ENCODE peak calls at places on chromosomes 6 and 20, in eight cellular contexts. One of them, this sample, is unnamed.

GRCh38 chr6:215335-216034 is 76.8 kb upstream of the DUSP22 start:
- DNase-seq in H1: no peak
- DNase-seq in mesenchymal stem cell: no peak
- DNase-seq in PC-3: peak; percentile 89
- DNase-seq in psoas muscle: no peak
- DNase-seq in GM23248: peak; percentile 53
- DNase-seq in IMR-90: peak; percentile 39
- DNase-seq in pancreas: no peak
- DNase-seq in this sample: peak; percentile 39

GRCh38 chr6:19664878-19665715 is 172.1 kb upstream of the ID4 start:
- DNase-seq in H1: no peak
- DNase-seq in mesenchymal stem cell: no peak
- DNase-seq in PC-3: no peak
- DNase-seq in psoas muscle: no peak
- DNase-seq in GM23248: no peak
- DNase-seq in IMR-90: no peak
- DNase-seq in pancreas: no peak
- DNase-seq in this sample: no peak

GRCh38 chr6:38856490-38856889 is 141.4 kb downstream of the DNAH8 start:
- DNase-seq in H1: no peak
- DNase-seq in mesenchymal stem cell: no peak
- DNase-seq in PC-3: no peak
- DNase-seq in psoas muscle: no peak
- DNase-seq in GM23248: no peak
- DNase-seq in IMR-90: no peak
- DNase-seq in pancreas: no peak
- DNase-seq in this sample: no peak

GRCh38 chr6:3393796-3394195 is 63.1 kb downstream of the SLC22A23 start:
- DNase-seq in H1: no peak
- DNase-seq in mesenchymal stem cell: no peak
- DNase-seq in PC-3: no peak
- DNase-seq in psoas muscle: no peak
- DNase-seq in GM23248: no peak
- DNase-seq in IMR-90: no peak
- DNase-seq in pancreas: no peak
- DNase-seq in this sample: no peak

GRCh38 chr20:46216770-46217464 is 91.4 kb downstream of the CDH22 start:
- DNase-seq in H1: no peak
- DNase-seq in mesenchymal stem cell: no peak
- DNase-seq in PC-3: no peak
- DNase-seq in psoas muscle: peak; percentile 44
- DNase-seq in GM23248: no peak
- DNase-seq in IMR-90: no peak
- DNase-seq in pancreas: no peak
- DNase-seq in this sample: no peak

GRCh38 chr20:1286267-1287036 is 20.4 kb downstream of the SNPH start:
- DNase-seq in H1: no peak
- DNase-seq in mesenchymal stem cell: no peak
- DNase-seq in PC-3: no peak
- DNase-seq in psoas muscle: no peak
- DNase-seq in GM23248: no peak
- DNase-seq in IMR-90: no peak
- DNase-seq in pancreas: no peak
- DNase-seq in this sample: peak; percentile 55

GRCh38 chr20:33165416-33166055 is 2.4 kb upstream of the BPIFA2 start:
- DNase-seq in H1: no peak
- DNase-seq in mesenchymal stem cell: no peak
- DNase-seq in PC-3: no peak
- DNase-seq in psoas muscle: no peak
- DNase-seq in GM23248: no peak
- DNase-seq in IMR-90: no peak
- DNase-seq in pancreas: no peak
- DNase-seq in this sample: no peak

GRCh38 chr20:40687384-40688128 is 1.5 kb downstream of the MAFB start:
- DNase-seq in H1: no peak
- DNase-seq in mesenchymal stem cell: peak; percentile 46
- DNase-seq in PC-3: no peak
- DNase-seq in psoas muscle: peak; percentile 84
- DNase-seq in GM23248: peak; percentile 69
- DNase-seq in IMR-90: no peak
- DNase-seq in pancreas: peak; percentile 84
- DNase-seq in this sample: no peak

GRCh38 chr6:112595841-112596240 is 248.7 kb downstream of the RFPL4B start:
- DNase-seq in H1: no peak
- DNase-seq in mesenchymal stem cell: no peak
- DNase-seq in PC-3: no peak
- DNase-seq in psoas muscle: no peak
- DNase-seq in GM23248: peak; percentile 32
- DNase-seq in IMR-90: peak; percentile 39
- DNase-seq in pancreas: no peak
- DNase-seq in this sample: no peak

GRCh38 chr6:91575032-91575431 is 988.2 kb upstream of the MAP3K7 start:
- DNase-seq in H1: no peak
- DNase-seq in mesenchymal stem cell: peak; percentile 32
- DNase-seq in PC-3: peak; percentile 21
- DNase-seq in psoas muscle: no peak
- DNase-seq in GM23248: no peak
- DNase-seq in IMR-90: peak; percentile 15
- DNase-seq in pancreas: no peak
- DNase-seq in this sample: no peak

GRCh38 chr6:80457044-80457933 is 350.8 kb downstream of the BCKDHB start:
- DNase-seq in H1: no peak
- DNase-seq in mesenchymal stem cell: peak; percentile 94
- DNase-seq in PC-3: peak; percentile 90
- DNase-seq in psoas muscle: peak; percentile 68
- DNase-seq in GM23248: peak; percentile 99
- DNase-seq in IMR-90: peak; percentile 98
- DNase-seq in pancreas: no peak
- DNase-seq in this sample: no peak

GRCh38 chr20:2109425-2110210 is 8.0 kb downstream of the STK35 start:
- DNase-seq in H1: no peak
- DNase-seq in mesenchymal stem cell: peak; percentile 76
- DNase-seq in PC-3: no peak
- DNase-seq in psoas muscle: peak; percentile 88
- DNase-seq in GM23248: peak; percentile 47
- DNase-seq in IMR-90: no peak
- DNase-seq in pancreas: no peak
- DNase-seq in this sample: no peak

GRCh38 chr20:20450461-20451027 is 82.6 kb downstream of the INSM1 start:
- DNase-seq in H1: no peak
- DNase-seq in mesenchymal stem cell: no peak
- DNase-seq in PC-3: no peak
- DNase-seq in psoas muscle: no peak
- DNase-seq in GM23248: no peak
- DNase-seq in IMR-90: no peak
- DNase-seq in pancreas: no peak
- DNase-seq in this sample: no peak

GRCh38 chr6:160337301-160337700 is 10.9 kb upstream of the SLC22A3 start:
- DNase-seq in H1: no peak
- DNase-seq in mesenchymal stem cell: no peak
- DNase-seq in PC-3: peak; percentile 72
- DNase-seq in psoas muscle: no peak
- DNase-seq in GM23248: peak; percentile 14
- DNase-seq in IMR-90: no peak
- DNase-seq in pancreas: no peak
- DNase-seq in this sample: no peak

GRCh38 chr6:16483315-16483875 is 245.0 kb downstream of the GMPR start:
- DNase-seq in H1: no peak
- DNase-seq in mesenchymal stem cell: no peak
- DNase-seq in PC-3: no peak
- DNase-seq in psoas muscle: no peak
- DNase-seq in GM23248: no peak
- DNase-seq in IMR-90: no peak
- DNase-seq in pancreas: no peak
- DNase-seq in this sample: no peak

GRCh38 chr6:4929319-4929718 is 74.5 kb downstream of the RPP40 start:
- DNase-seq in H1: no peak
- DNase-seq in mesenchymal stem cell: peak; percentile 50
- DNase-seq in PC-3: no peak
- DNase-seq in psoas muscle: no peak
- DNase-seq in GM23248: no peak
- DNase-seq in IMR-90: no peak
- DNase-seq in pancreas: no peak
- DNase-seq in this sample: no peak

GRCh38 chr6:96716221-96716620 is 121.1 kb downstream of the GPR63 start:
- DNase-seq in H1: no peak
- DNase-seq in mesenchymal stem cell: no peak
- DNase-seq in PC-3: no peak
- DNase-seq in psoas muscle: no peak
- DNase-seq in GM23248: no peak
- DNase-seq in IMR-90: no peak
- DNase-seq in pancreas: no peak
- DNase-seq in this sample: no peak

GRCh38 chr6:85561750-85562357 is 31.8 kb downstream of the SNX14 start:
- DNase-seq in H1: no peak
- DNase-seq in mesenchymal stem cell: no peak
- DNase-seq in PC-3: peak; percentile 6
- DNase-seq in psoas muscle: no peak
- DNase-seq in GM23248: peak; percentile 80
- DNase-seq in IMR-90: peak; percentile 54
- DNase-seq in pancreas: no peak
- DNase-seq in this sample: no peak

GRCh38 chr6:168450921-168451320 is 9.9 kb downstream of the SMOC2 start:
- DNase-seq in H1: no peak
- DNase-seq in mesenchymal stem cell: no peak
- DNase-seq in PC-3: no peak
- DNase-seq in psoas muscle: no peak
- DNase-seq in GM23248: no peak
- DNase-seq in IMR-90: no peak
- DNase-seq in pancreas: no peak
- DNase-seq in this sample: no peak

GRCh38 chr6:3981917-3982316 is 97.0 kb downstream of the FAM217A start:
- DNase-seq in H1: no peak
- DNase-seq in mesenchymal stem cell: no peak
- DNase-seq in PC-3: no peak
- DNase-seq in psoas muscle: no peak
- DNase-seq in GM23248: no peak
- DNase-seq in IMR-90: no peak
- DNase-seq in pancreas: no peak
- DNase-seq in this sample: no peak

GRCh38 chr20:56299362-56299761 is 50.8 kb downstream of the MC3R start:
- DNase-seq in H1: no peak
- DNase-seq in mesenchymal stem cell: no peak
- DNase-seq in PC-3: no peak
- DNase-seq in psoas muscle: no peak
- DNase-seq in GM23248: no peak
- DNase-seq in IMR-90: no peak
- DNase-seq in pancreas: no peak
- DNase-seq in this sample: no peak

GRCh38 chr6:33786736-33787135 is 2.2 kb downstream of the LEMD2 start:
- DNase-seq in H1: no peak
- DNase-seq in mesenchymal stem cell: no peak
- DNase-seq in PC-3: no peak
- DNase-seq in psoas muscle: no peak
- DNase-seq in GM23248: peak; percentile 37
- DNase-seq in IMR-90: no peak
- DNase-seq in pancreas: no peak
- DNase-seq in this sample: no peak
- H3K27ac ChIP-seq in H1: no peak overlapping the region
- H3K27ac ChIP-seq in mesenchymal stem cell: no peak overlapping the region
- H3K27ac ChIP-seq in PC-3: peak overlapping the region; percentile 14
- H3K27ac ChIP-seq in psoas muscle: peak overlapping the region; percentile 99
- H3K27ac ChIP-seq in GM23248: peak overlapping the region; percentile 97
- H3K27ac ChIP-seq in IMR-90: no peak overlapping the region
- H3K27ac ChIP-seq in pancreas: no peak overlapping the region
- H3K27ac ChIP-seq in this sample: no peak overlapping the region

GRCh38 chr20:48747840-48748416 is 79.9 kb downstream of the PREX1 start:
- DNase-seq in H1: no peak
- DNase-seq in mesenchymal stem cell: no peak
- DNase-seq in PC-3: no peak
- DNase-seq in psoas muscle: no peak
- DNase-seq in GM23248: no peak
- DNase-seq in IMR-90: no peak
- DNase-seq in pancreas: no peak
- DNase-seq in this sample: no peak
- H3K36me3 ChIP-seq in H1: no peaks in the 10 kb centered on the region
- H3K36me3 ChIP-seq in mesenchymal stem cell: peaks cover 3% of the 10 kb centered on the region
- H3K36me3 ChIP-seq in PC-3: no peaks in the 10 kb centered on the region
- H3K36me3 ChIP-seq in psoas muscle: peaks cover 6% of the 10 kb centered on the region
- H3K36me3 ChIP-seq in GM23248: no peaks in the 10 kb centered on the region
- H3K36me3 ChIP-seq in IMR-90: no peaks in the 10 kb centered on the region
- H3K36me3 ChIP-seq in pancreas: no peaks in the 10 kb centered on the region
- H3K36me3 ChIP-seq in this sample: peaks cover 20% of the 10 kb centered on the region

GRCh38 chr20:61295249-61295648 is 43.2 kb downstream of the CDH4 start:
- DNase-seq in H1: no peak
- DNase-seq in mesenchymal stem cell: no peak
- DNase-seq in PC-3: no peak
- DNase-seq in psoas muscle: no peak
- DNase-seq in GM23248: no peak
- DNase-seq in IMR-90: peak; percentile 34
- DNase-seq in pancreas: no peak
- DNase-seq in this sample: no peak
- H3K27ac ChIP-seq in H1: no peak overlapping the region
- H3K27ac ChIP-seq in mesenchymal stem cell: no peak overlapping the region
- H3K27ac ChIP-seq in PC-3: no peak overlapping the region
- H3K27ac ChIP-seq in psoas muscle: no peak overlapping the region
- H3K27ac ChIP-seq in GM23248: no peak overlapping the region
- H3K27ac ChIP-seq in IMR-90: no peak overlapping the region
- H3K27ac ChIP-seq in pancreas: no peak overlapping the region
- H3K27ac ChIP-seq in this sample: no peak overlapping the region

GRCh38 chr20:47656313-47656712 is 129.0 kb downstream of the SULF2 start:
- DNase-seq in H1: no peak
- DNase-seq in mesenchymal stem cell: no peak
- DNase-seq in PC-3: no peak
- DNase-seq in psoas muscle: no peak
- DNase-seq in GM23248: no peak
- DNase-seq in IMR-90: no peak
- DNase-seq in pancreas: no peak
- DNase-seq in this sample: no peak

GRCh38 chr20:47653892-47654291 is 131.4 kb downstream of the SULF2 start:
- DNase-seq in H1: no peak
- DNase-seq in mesenchymal stem cell: no peak
- DNase-seq in PC-3: no peak
- DNase-seq in psoas muscle: no peak
- DNase-seq in GM23248: no peak
- DNase-seq in IMR-90: no peak
- DNase-seq in pancreas: no peak
- DNase-seq in this sample: no peak

GRCh38 chr20:47652794-47653193 is 132.5 kb downstream of the SULF2 start:
- DNase-seq in H1: no peak
- DNase-seq in mesenchymal stem cell: no peak
- DNase-seq in PC-3: no peak
- DNase-seq in psoas muscle: no peak
- DNase-seq in GM23248: no peak
- DNase-seq in IMR-90: no peak
- DNase-seq in pancreas: no peak
- DNase-seq in this sample: no peak

GRCh38 chr20:47655635-47656034 is 129.6 kb downstream of the SULF2 start:
- DNase-seq in H1: no peak
- DNase-seq in mesenchymal stem cell: no peak
- DNase-seq in PC-3: no peak
- DNase-seq in psoas muscle: no peak
- DNase-seq in GM23248: no peak
- DNase-seq in IMR-90: no peak
- DNase-seq in pancreas: no peak
- DNase-seq in this sample: no peak

DNA sequence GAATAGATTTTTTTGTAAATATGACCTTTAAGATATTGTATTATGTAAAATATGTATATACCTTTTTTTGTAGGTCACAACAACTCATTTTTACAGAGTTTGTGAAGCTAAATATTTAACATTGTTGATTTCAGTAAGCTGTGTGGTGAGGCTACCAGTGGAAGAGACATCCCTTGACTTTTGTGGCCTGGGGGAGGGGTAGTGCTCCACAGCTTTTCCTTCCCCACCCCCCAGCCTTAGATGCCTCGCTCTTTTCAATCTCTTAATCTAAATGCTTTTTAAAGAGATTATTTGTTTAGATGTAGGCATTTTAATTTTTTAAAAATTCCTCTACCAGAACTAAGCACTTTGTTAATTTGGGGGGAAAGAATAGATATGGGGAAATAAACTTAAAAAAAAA is 130.9 kb downstream of the SULF2 start:
- DNase-seq in H1: no peak
- DNase-seq in mesenchymal stem cell: no peak
- DNase-seq in PC-3: no peak
- DNase-seq in psoas muscle: no peak
- DNase-seq in GM23248: no peak
- DNase-seq in IMR-90: no peak
- DNase-seq in pancreas: no peak
- DNase-seq in this sample: no peak
- H3K36me3 ChIP-seq in H1: peaks cover 4% of the 10 kb centered on the region
- H3K36me3 ChIP-seq in mesenchymal stem cell: peaks cover 89% of the 10 kb centered on the region
- H3K36me3 ChIP-seq in PC-3: peaks cover 76% of the 10 kb centered on the region
- H3K36me3 ChIP-seq in psoas muscle: peaks cover 87% of the 10 kb centered on the region
- H3K36me3 ChIP-seq in GM23248: peaks cover 51% of the 10 kb centered on the region
- H3K36me3 ChIP-seq in IMR-90: peaks cover 25% of the 10 kb centered on the region
- H3K36me3 ChIP-seq in pancreas: no peaks in the 10 kb centered on the region
- H3K36me3 ChIP-seq in this sample: peaks cover 51% of the 10 kb centered on the region

This sample was measured in CD8-positive, alpha-beta T cell.